ENCODE peak calls at places on chromosome 7, in ten cellular contexts. One of them, this sample, is unnamed.

GRCh38 chr7:31056775-31057346 is 4.8 kb downstream of the ADCYAP1R1 start:
- DNase-seq in activated CD4-positive, CD25-positive, alpha-beta regulatory T cell treated with anti-CD3 and anti-CD28 coated beads, Interleukin-2, amount 50 U/mL, for 16 hours: no peak
- DNase-seq in naive thymus-derived CD8-positive, alpha-beta T cell: no peak
- DNase-seq in osteoblast: peak
- DNase-seq in NCI-H2029 treated with DMSO at 0.1 percent for 48 hours: no peak
- DNase-seq in HS-5: no peak
- DNase-seq in neural progenitor cell: no peak
- DNase-seq in Ammon's horn: no peak
- DNase-seq in HCEC 1CT: no peak
- DNase-seq in activated T-cell treated with anti-CD3 and anti-CD28 coated beads for 48 hours: no peak
- DNase-seq in this sample: no peak

GRCh38 chr7:126001344-126001743 is 1071.7 kb upstream of the POT1 start:
- DNase-seq in activated CD4-positive, CD25-positive, alpha-beta regulatory T cell treated with anti-CD3 and anti-CD28 coated beads, Interleukin-2, amount 50 U/mL, for 16 hours: no peak
- DNase-seq in naive thymus-derived CD8-positive, alpha-beta T cell: no peak
- DNase-seq in osteoblast: no peak
- DNase-seq in NCI-H2029 treated with DMSO at 0.1 percent for 48 hours: no peak
- DNase-seq in HS-5: no peak
- DNase-seq in neural progenitor cell: peak
- DNase-seq in Ammon's horn: no peak
- DNase-seq in HCEC 1CT: no peak
- DNase-seq in activated T-cell treated with anti-CD3 and anti-CD28 coated beads for 48 hours: no peak
- DNase-seq in this sample: no peak

GRCh38 chr7:154880512-154880911 is 122.4 kb downstream of the PAXIP1 start:
- DNase-seq in activated CD4-positive, CD25-positive, alpha-beta regulatory T cell treated with anti-CD3 and anti-CD28 coated beads, Interleukin-2, amount 50 U/mL, for 16 hours: no peak
- DNase-seq in naive thymus-derived CD8-positive, alpha-beta T cell: no peak
- DNase-seq in osteoblast: no peak
- DNase-seq in NCI-H2029 treated with DMSO at 0.1 percent for 48 hours: no peak
- DNase-seq in HS-5: no peak
- DNase-seq in neural progenitor cell: no peak
- DNase-seq in Ammon's horn: no peak
- DNase-seq in HCEC 1CT: no peak
- DNase-seq in activated T-cell treated with anti-CD3 and anti-CD28 coated beads for 48 hours: no peak
- DNase-seq in this sample: no peak

GRCh38 chr7:28124413-28124812 is 56.2 kb downstream of the JAZF1 start:
- DNase-seq in activated CD4-positive, CD25-positive, alpha-beta regulatory T cell treated with anti-CD3 and anti-CD28 coated beads, Interleukin-2, amount 50 U/mL, for 16 hours: no peak
- DNase-seq in naive thymus-derived CD8-positive, alpha-beta T cell: no peak
- DNase-seq in osteoblast: no peak
- DNase-seq in NCI-H2029 treated with DMSO at 0.1 percent for 48 hours: no peak
- DNase-seq in HS-5: no peak
- DNase-seq in neural progenitor cell: no peak
- DNase-seq in Ammon's horn: no peak
- DNase-seq in HCEC 1CT: no peak
- DNase-seq in activated T-cell treated with anti-CD3 and anti-CD28 coated beads for 48 hours: no peak
- DNase-seq in this sample: no peak

GRCh38 chr7:132207211-132207610 is 369.1 kb downstream of the PLXNA4 start:
- DNase-seq in activated CD4-positive, CD25-positive, alpha-beta regulatory T cell treated with anti-CD3 and anti-CD28 coated beads, Interleukin-2, amount 50 U/mL, for 16 hours: no peak
- DNase-seq in naive thymus-derived CD8-positive, alpha-beta T cell: no peak
- DNase-seq in osteoblast: no peak
- DNase-seq in NCI-H2029 treated with DMSO at 0.1 percent for 48 hours: no peak
- DNase-seq in HS-5: no peak
- DNase-seq in neural progenitor cell: no peak
- DNase-seq in Ammon's horn: no peak
- DNase-seq in HCEC 1CT: no peak
- DNase-seq in activated T-cell treated with anti-CD3 and anti-CD28 coated beads for 48 hours: no peak
- DNase-seq in this sample: no peak

GRCh38 chr7:3063016-3063753 is 19.5 kb upstream of the CARD11 start:
- DNase-seq in activated CD4-positive, CD25-positive, alpha-beta regulatory T cell treated with anti-CD3 and anti-CD28 coated beads, Interleukin-2, amount 50 U/mL, for 16 hours: peak
- DNase-seq in naive thymus-derived CD8-positive, alpha-beta T cell: peak
- DNase-seq in osteoblast: no peak
- DNase-seq in NCI-H2029 treated with DMSO at 0.1 percent for 48 hours: no peak
- DNase-seq in HS-5: no peak
- DNase-seq in neural progenitor cell: no peak
- DNase-seq in Ammon's horn: no peak
- DNase-seq in HCEC 1CT: no peak
- DNase-seq in activated T-cell treated with anti-CD3 and anti-CD28 coated beads for 48 hours: peak
- DNase-seq in this sample: peak

GRCh38 chr7:44132039-44132438 is 8.7 kb upstream of the POLD2 start:
- DNase-seq in activated CD4-positive, CD25-positive, alpha-beta regulatory T cell treated with anti-CD3 and anti-CD28 coated beads, Interleukin-2, amount 50 U/mL, for 16 hours: no peak
- DNase-seq in naive thymus-derived CD8-positive, alpha-beta T cell: no peak
- DNase-seq in osteoblast: peak
- DNase-seq in NCI-H2029 treated with DMSO at 0.1 percent for 48 hours: no peak
- DNase-seq in HS-5: no peak
- DNase-seq in neural progenitor cell: no peak
- DNase-seq in Ammon's horn: no peak
- DNase-seq in HCEC 1CT: no peak
- DNase-seq in activated T-cell treated with anti-CD3 and anti-CD28 coated beads for 48 hours: no peak
- DNase-seq in this sample: no peak

GRCh38 chr7:112665709-112666108 is 124.5 kb downstream of the TMEM168 start:
- DNase-seq in activated CD4-positive, CD25-positive, alpha-beta regulatory T cell treated with anti-CD3 and anti-CD28 coated beads, Interleukin-2, amount 50 U/mL, for 16 hours: no peak
- DNase-seq in naive thymus-derived CD8-positive, alpha-beta T cell: no peak
- DNase-seq in osteoblast: no peak
- DNase-seq in NCI-H2029 treated with DMSO at 0.1 percent for 48 hours: no peak
- DNase-seq in HS-5: no peak
- DNase-seq in neural progenitor cell: peak
- DNase-seq in Ammon's horn: no peak
- DNase-seq in HCEC 1CT: peak
- DNase-seq in activated T-cell treated with anti-CD3 and anti-CD28 coated beads for 48 hours: no peak
- DNase-seq in this sample: no peak

GRCh38 chr7:30519122-30519521 is 14.5 kb upstream of the GGCT start:
- DNase-seq in activated CD4-positive, CD25-positive, alpha-beta regulatory T cell treated with anti-CD3 and anti-CD28 coated beads, Interleukin-2, amount 50 U/mL, for 16 hours: no peak
- DNase-seq in naive thymus-derived CD8-positive, alpha-beta T cell: no peak
- DNase-seq in osteoblast: no peak
- DNase-seq in NCI-H2029 treated with DMSO at 0.1 percent for 48 hours: no peak
- DNase-seq in HS-5: no peak
- DNase-seq in neural progenitor cell: no peak
- DNase-seq in Ammon's horn: no peak
- DNase-seq in HCEC 1CT: no peak
- DNase-seq in activated T-cell treated with anti-CD3 and anti-CD28 coated beads for 48 hours: no peak
- DNase-seq in this sample: no peak

GRCh38 chr7:111803015-111803758 is 240.9 kb upstream of the IMMP2L start:
- DNase-seq in activated CD4-positive, CD25-positive, alpha-beta regulatory T cell treated with anti-CD3 and anti-CD28 coated beads, Interleukin-2, amount 50 U/mL, for 16 hours: no peak
- DNase-seq in naive thymus-derived CD8-positive, alpha-beta T cell: no peak
- DNase-seq in osteoblast: no peak
- DNase-seq in NCI-H2029 treated with DMSO at 0.1 percent for 48 hours: no peak
- DNase-seq in HS-5: no peak
- DNase-seq in neural progenitor cell: no peak
- DNase-seq in Ammon's horn: no peak
- DNase-seq in HCEC 1CT: peak
- DNase-seq in activated T-cell treated with anti-CD3 and anti-CD28 coated beads for 48 hours: no peak
- DNase-seq in this sample: no peak

GRCh38 chr7:20121404-20121803 is 95.8 kb downstream of the MACC1 start:
- DNase-seq in activated CD4-positive, CD25-positive, alpha-beta regulatory T cell treated with anti-CD3 and anti-CD28 coated beads, Interleukin-2, amount 50 U/mL, for 16 hours: no peak
- DNase-seq in naive thymus-derived CD8-positive, alpha-beta T cell: no peak
- DNase-seq in osteoblast: no peak
- DNase-seq in NCI-H2029 treated with DMSO at 0.1 percent for 48 hours: no peak
- DNase-seq in HS-5: no peak
- DNase-seq in neural progenitor cell: no peak
- DNase-seq in Ammon's horn: no peak
- DNase-seq in HCEC 1CT: no peak
- DNase-seq in activated T-cell treated with anti-CD3 and anti-CD28 coated beads for 48 hours: no peak
- DNase-seq in this sample: no peak

GRCh38 chr7:45162311-45162845 is 4.8 kb downstream of the RAMP3 start:
- DNase-seq in activated CD4-positive, CD25-positive, alpha-beta regulatory T cell treated with anti-CD3 and anti-CD28 coated beads, Interleukin-2, amount 50 U/mL, for 16 hours: no peak
- DNase-seq in naive thymus-derived CD8-positive, alpha-beta T cell: no peak
- DNase-seq in osteoblast: peak
- DNase-seq in NCI-H2029 treated with DMSO at 0.1 percent for 48 hours: no peak
- DNase-seq in HS-5: no peak
- DNase-seq in neural progenitor cell: no peak
- DNase-seq in Ammon's horn: no peak
- DNase-seq in HCEC 1CT: no peak
- DNase-seq in activated T-cell treated with anti-CD3 and anti-CD28 coated beads for 48 hours: no peak
- DNase-seq in this sample: no peak

GRCh38 chr7:19834566-19834965 is 61.1 kb upstream of the TMEM196 start:
- DNase-seq in activated CD4-positive, CD25-positive, alpha-beta regulatory T cell treated with anti-CD3 and anti-CD28 coated beads, Interleukin-2, amount 50 U/mL, for 16 hours: no peak
- DNase-seq in naive thymus-derived CD8-positive, alpha-beta T cell: no peak
- DNase-seq in osteoblast: no peak
- DNase-seq in NCI-H2029 treated with DMSO at 0.1 percent for 48 hours: no peak
- DNase-seq in HS-5: peak
- DNase-seq in neural progenitor cell: no peak
- DNase-seq in Ammon's horn: no peak
- DNase-seq in HCEC 1CT: peak
- DNase-seq in activated T-cell treated with anti-CD3 and anti-CD28 coated beads for 48 hours: no peak
- DNase-seq in this sample: no peak

GRCh38 chr7:88259656-88260380 is 40.0 kb upstream of the SRI start:
- DNase-seq in activated CD4-positive, CD25-positive, alpha-beta regulatory T cell treated with anti-CD3 and anti-CD28 coated beads, Interleukin-2, amount 50 U/mL, for 16 hours: no peak
- DNase-seq in naive thymus-derived CD8-positive, alpha-beta T cell: no peak
- DNase-seq in osteoblast: no peak
- DNase-seq in NCI-H2029 treated with DMSO at 0.1 percent for 48 hours: no peak
- DNase-seq in HS-5: no peak
- DNase-seq in neural progenitor cell: no peak
- DNase-seq in Ammon's horn: no peak
- DNase-seq in HCEC 1CT: no peak
- DNase-seq in activated T-cell treated with anti-CD3 and anti-CD28 coated beads for 48 hours: no peak
- DNase-seq in this sample: no peak

This sample was measured in stimulated activated naive CD4-positive, alpha-beta T cell treated with Interleukin-2 at 50 U/mL for 16 hours.